ENCODE peak calls at places on chromosomes 12 and 14, in four cellular contexts. M is endodermal cell, N is GM12878, Q is H9. X is an unnamed sample.

GRCh38 chr14:104016873-104017650 is 68.4 kb upstream of the ASPG start:
- DNase-seq in M (no peak), N (no peak), Q (no peak), X (no peak)

GRCh38 chr14:21902561-21903199 is 229.1 kb upstream of the OR4E1 start:
- DNase-seq in M (peak), N (no peak), Q (peak), X (no peak)

GRCh38 chr12:95721320-95721719 is 69.2 kb downstream of the NTN4 start:
- DNase-seq in M (no peak), N (no peak), Q (no peak), X (no peak)

GRCh38 chr14:23173039-23173438 is 10.4 kb downstream of the SLC7A8 start:
- DNase-seq in M (no peak), N (no peak), Q (no peak), X (no peak)

GRCh38 chr12:31915442-31915841 is 43.8 kb upstream of the RESF1 start:
- DNase-seq in M (no peak), N (no peak), Q (no peak), X (no peak)

GRCh38 chr14:33777651-33778050 is 173.2 kb downstream of the EGLN3 start:
- DNase-seq in M (no peak), N (no peak), Q (no peak), X (no peak)

GRCh38 chr14:92633274-92633616 is 115.2 kb downstream of the LGMN start:
- DNase-seq in M (no peak), N (no peak), Q (no peak), X (no peak)

GRCh38 chr14:104873380-104874055 is 8.4 kb downstream of the CEP170B start:
- DNase-seq in M (no peak), N (no peak), Q (no peak), X (no peak)

GRCh38 chr14:103547455-103547940 is 15.0 kb downstream of the BAG5 start:
- DNase-seq in M (no peak), N (no peak), Q (no peak), X (no peak)

GRCh38 chr14:63564318-63564717 is 21.1 kb upstream of the PPP2R5E start:
- DNase-seq in M (no peak), N (no peak), Q (no peak), X (no peak)

GRCh38 chr12:108175310-108175709 is 46.2 kb downstream of the WSCD2 start:
- DNase-seq in M (peak), N (no peak), Q (no peak), X (no peak)

GRCh38 chr12:53236443-53237111 is 4.6 kb upstream of the RARG start:
- DNase-seq in M (no peak), N (no peak), Q (peak), X (no peak)

GRCh38 chr12:88432536-88433462 is 147.5 kb downstream of the KITLG start:
- DNase-seq in M (no peak), N (no peak), Q (no peak), X (no peak)

GRCh38 chr14:33393155-33393894 is 454.6 kb downstream of the NPAS3 start:
- DNase-seq in M (no peak), N (no peak), Q (no peak), X (no peak)

GRCh38 chr14:74945261-74945851 is 10.0 kb downstream of the PGF start:
- DNase-seq in M (peak), N (no peak), Q (peak), X (peak)

GRCh38 chr14:74126315-74126714 is 41.6 kb downstream of the LIN52 start:
- DNase-seq in M (no peak), N (no peak), Q (no peak), X (no peak)

GRCh38 chr14:93084866-93085857 is 30.6 kb downstream of the ITPK1 start:
- DNase-seq in M (no peak), N (no peak), Q (no peak), X (no peak)

GRCh38 chr14:100375273-100375962 is 52.3 kb downstream of the SLC25A47 start:
- DNase-seq in M (peak), N (peak), Q (peak), X (no peak)

GRCh38 chr14:53875337-53875897 is 81.2 kb downstream of the BMP4 start:
- DNase-seq in M (no peak), N (no peak), Q (no peak), X (no peak)

GRCh38 chr12:123983822-123984485 is 10.9 kb downstream of the ZNF664 start:
- DNase-seq in M (peak), N (no peak), Q (peak), X (peak)

GRCh38 chr12:19778111-19778688 is 338.9 kb downstream of the AEBP2 start:
- DNase-seq in M (no peak), N (no peak), Q (no peak), X (no peak)

GRCh38 chr14:90511795-90512331 is 115.0 kb downstream of the CALM1 start:
- DNase-seq in M (no peak), N (no peak), Q (no peak), X (no peak)

GRCh38 chr12:68240975-68241374 is 12.4 kb downstream of the IL22 start:
- DNase-seq in M (no peak), N (peak), Q (no peak), X (peak)

GRCh38 chr12:114944736-114945135 is 260.8 kb upstream of the TBX3 start:
- DNase-seq in M (peak), N (no peak), Q (no peak), X (no peak)

GRCh38 chr12:80282761-80283160 is 161.3 kb upstream of the PTPRQ start:
- DNase-seq in M (no peak), N (no peak), Q (no peak), X (no peak)

GRCh38 chr14:22190411-22191191 is 398.4 kb downstream of the DAD1 start:
- DNase-seq in M (no peak), N (no peak), Q (no peak), X (no peak)

GRCh38 chr12:22733756-22734155 is 108.8 kb downstream of the ETNK1 start:
- DNase-seq in M (no peak), N (no peak), Q (no peak), X (peak)

GRCh38 chr12:22728989-22729388 is 104.0 kb downstream of the ETNK1 start:
- DNase-seq in M (no peak), N (no peak), Q (no peak), X (peak)

GRCh38 chr12:22729431-22729830 is 104.5 kb downstream of the ETNK1 start:
- DNase-seq in M (no peak), N (no peak), Q (no peak), X (no peak)

GRCh38 chr12:22729898-22730443 is 105.0 kb downstream of the ETNK1 start:
- DNase-seq in M (no peak), N (no peak), Q (no peak), X (no peak)

GRCh38 chr12:22731231-22731630 is 106.3 kb downstream of the ETNK1 start:
- DNase-seq in M (no peak), N (no peak), Q (no peak), X (no peak)
- H3K9ac ChIP-seq in M (no peak), N (no peak), Q (no peak), X (no peak)

GRCh38 chr12:100956311-100956852 is 161.8 kb downstream of the ANO4 start:
- DNase-seq in M (no peak), N (no peak), Q (no peak), X (peak)
- TF ChIP-seq CTCF in M (no peak), N (no peak), Q (no peak), X (peak)

GRCh38 chr12:120713861-120714482 is 3.7 kb downstream of the UNC119B start:
- DNase-seq in M (peak), N (peak), Q (peak), X (peak)

GRCh38 chr12:120711411-120711810 is 1.2 kb downstream of the UNC119B start:
- DNase-seq in M (peak), N (no peak), Q (peak), X (no peak)

GRCh38 chr12:120710805-120711296 is 593 bp downstream of the UNC119B start:
- DNase-seq in M (peak), N (no peak), Q (peak), X (peak)

GRCh38 chr12:120709976-120710804 is at the start of gene UNC119B:
- DNase-seq in M (peak), N (no peak), Q (peak), X (peak)

DNA sequence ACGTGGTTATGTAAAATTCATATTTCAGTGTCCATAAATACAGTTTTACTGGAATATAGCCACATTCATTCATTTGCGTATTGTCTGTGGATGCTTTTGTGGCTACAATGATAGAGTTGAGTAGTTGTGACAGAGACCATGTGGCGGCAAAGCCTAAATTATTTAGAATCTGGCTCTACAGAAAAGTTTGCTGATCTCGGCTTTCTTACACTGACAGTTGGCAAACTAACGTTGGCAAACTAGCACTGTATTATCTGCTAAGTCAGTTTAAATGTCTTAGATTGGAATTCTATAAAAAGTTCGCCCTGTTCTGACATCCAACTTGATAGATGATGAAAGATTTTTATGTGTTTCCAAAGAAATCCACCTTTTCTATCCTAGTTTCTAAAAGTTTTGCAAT is 2.4 kb downstream of the UNC119B start:
- DNase-seq in M (no peak), N (no peak), Q (no peak), X (no peak)
- H3K9ac ChIP-seq in M (no peak), N (no peak), Q (no peak), X (no peak)

GRCh38 chr14:36857842-36858445 is 196.3 kb downstream of the PAX9 start:
- DNase-seq in M (no peak), N (no peak), Q (no peak), X (no peak)

GRCh38 chr14:36866867-36867266 is 205.2 kb downstream of the PAX9 start:
- DNase-seq in M (no peak), N (peak), Q (no peak), X (peak)

GRCh38 chr14:36859119-36859518 is 197.5 kb downstream of the PAX9 start:
- DNase-seq in M (no peak), N (no peak), Q (no peak), X (no peak)

DNA sequence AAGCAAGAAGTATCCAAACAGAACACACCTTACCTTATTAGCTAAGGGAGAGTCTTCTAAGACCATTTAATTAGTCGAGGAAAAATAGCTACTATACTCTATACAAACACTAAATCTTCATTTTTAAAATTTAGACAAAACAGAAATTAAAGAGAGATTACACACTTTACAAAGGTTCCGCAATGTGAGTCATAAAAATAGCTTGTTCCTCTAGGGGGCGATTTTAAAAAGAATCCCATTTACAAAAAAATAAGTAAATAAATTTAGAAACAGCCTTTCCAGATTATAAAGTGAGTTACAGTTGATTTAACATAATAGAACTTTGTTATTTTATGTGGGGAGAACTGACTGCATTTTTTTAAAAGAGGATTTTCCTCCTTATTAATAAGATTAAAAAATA is 201.6 kb downstream of the PAX9 start:
- DNase-seq in M (no peak), N (no peak), Q (no peak), X (no peak)
- TF ChIP-seq CTCF in M (peak), N (no peak), Q (peak), X (no peak)

GRCh38 chr12:4275869-4276253 is 2.3 kb downstream of the CCND2 start:
- DNase-seq in M (peak), N (no peak), Q (peak), X (no peak)
- H3K9ac ChIP-seq in M (peak), N (peak), Q (peak), X (peak)